ENCODE peak calls at places on chromosomes 5 and 9, in four cellular contexts. Q is AG04450, B is Panc1, W is choroid plexus epithelial cell. T is an unnamed sample.

GRCh38 chr5:174735498-174736350 is 11.3 kb downstream of the MSX2 start:
- DNase-seq in Q (no peak), W (no peak), B (no peak), T (no peak)

GRCh38 chr5:128774605-128775004 is 190.7 kb upstream of the SLC27A6 start:
- DNase-seq in W (peak; percentile 95), Q (peak; percentile 13), B (no peak), T (no peak)

GRCh38 chr9:134301387-134302129 is 24.7 kb upstream of the RXRA start:
- DNase-seq in Q (no peak), W (no peak), B (no peak), T (no peak)

GRCh38 chr5:178323961-178324360 is 91.4 kb upstream of the PHYKPL start:
- DNase-seq in W (no peak), B (no peak), Q (no peak), T (no peak)

GRCh38 chr5:75053286-75054109 is 1.1 kb upstream of the GCNT4 start:
- DNase-seq in B (no peak), W (peak; percentile 82), Q (no peak), T (peak; percentile 90)

GRCh38 chr5:108726446-108727091 is 21.1 kb upstream of the FER start:
- DNase-seq in W (no peak), Q (no peak), B (no peak), T (no peak)

GRCh38 chr9:134475051-134475790 is 149.0 kb downstream of the RXRA start:
- DNase-seq in B (no peak), W (peak; percentile 84), Q (no peak), T (peak; percentile 68)

GRCh38 chr5:168055141-168055680 is 236.2 kb upstream of the WWC1 start:
- DNase-seq in W (no peak), Q (no peak), B (no peak), T (no peak)

GRCh38 chr5:159777049-159777448 is 139.2 kb upstream of the ADRA1B start:
- DNase-seq in Q (no peak), W (no peak), B (no peak), T (no peak)

GRCh38 chr5:159772698-159773061 is 143.6 kb upstream of the ADRA1B start:
- DNase-seq in B (no peak), W (no peak), Q (no peak), T (no peak)

GRCh38 chr5:159775890-159776289 is 140.4 kb upstream of the ADRA1B start:
- DNase-seq in Q (no peak), W (peak; percentile 42), B (no peak), T (no peak)

GRCh38 chr5:159773062-159773924 is 143.0 kb upstream of the ADRA1B start:
- DNase-seq in B (peak; percentile 15), W (peak; percentile 90), Q (peak; percentile 46), T (peak; percentile 95)

DNA sequence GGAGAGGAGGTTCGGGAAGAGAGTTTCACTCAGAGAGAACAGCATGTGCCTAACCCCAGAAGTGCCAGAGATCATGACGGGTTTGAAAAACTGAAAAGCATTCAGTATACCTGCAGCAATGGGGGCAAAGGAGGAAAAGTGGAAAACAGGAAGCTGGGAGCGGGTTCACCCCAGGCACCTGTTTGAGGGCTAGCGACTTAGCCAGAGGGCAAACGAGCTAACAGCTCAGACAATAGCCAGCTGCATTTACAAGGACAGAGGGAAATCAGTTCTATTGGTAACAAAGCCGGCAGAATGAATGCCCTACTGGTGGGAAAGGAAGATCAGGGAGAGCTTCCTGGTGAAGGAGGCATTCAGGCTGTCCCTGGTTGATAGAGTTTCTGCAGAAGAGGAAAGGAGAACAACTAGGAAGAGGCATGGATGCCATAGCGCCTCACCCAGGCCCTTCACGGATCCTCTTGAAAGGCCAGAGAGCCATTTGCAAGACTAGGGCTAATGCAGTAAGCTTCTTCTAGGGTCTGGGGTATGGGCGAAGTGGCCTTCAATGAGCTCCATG is 141.7 kb upstream of the ADRA1B start:
- DNase-seq in Q (no peak), B (no peak), W (no peak), T (no peak)
- TF ChIP-seq CTCF in Q (no peak), B (peak; percentile 11), W (no peak), T (no peak)

GRCh38 chr5:143311955-143312354 is 91.5 kb downstream of the NR3C1 start:
- DNase-seq in W (peak; percentile 39), B (no peak), Q (no peak), T (no peak)

GRCh38 chr5:143314123-143314522 is 89.4 kb downstream of the NR3C1 start:
- DNase-seq in W (no peak), B (no peak), Q (no peak), T (no peak)

GRCh38 chr5:143313298-143313852 is 90.1 kb downstream of the NR3C1 start:
- DNase-seq in W (no peak), B (no peak), Q (no peak), T (no peak)

GRCh38 chr5:143311428-143311827 is 92.1 kb downstream of the NR3C1 start:
- DNase-seq in Q (peak; percentile 38), W (peak; percentile 83), B (peak; percentile 50), T (no peak)

GRCh38 chr5:143312822-143313221 is 90.7 kb downstream of the NR3C1 start:
- DNase-seq in Q (no peak), B (no peak), W (no peak), T (no peak)
- H3K4me3 ChIP-seq in Q (no peak overlapping the region), B (no peak overlapping the region), W (no peak overlapping the region), T (no peak overlapping the region)

DNA sequence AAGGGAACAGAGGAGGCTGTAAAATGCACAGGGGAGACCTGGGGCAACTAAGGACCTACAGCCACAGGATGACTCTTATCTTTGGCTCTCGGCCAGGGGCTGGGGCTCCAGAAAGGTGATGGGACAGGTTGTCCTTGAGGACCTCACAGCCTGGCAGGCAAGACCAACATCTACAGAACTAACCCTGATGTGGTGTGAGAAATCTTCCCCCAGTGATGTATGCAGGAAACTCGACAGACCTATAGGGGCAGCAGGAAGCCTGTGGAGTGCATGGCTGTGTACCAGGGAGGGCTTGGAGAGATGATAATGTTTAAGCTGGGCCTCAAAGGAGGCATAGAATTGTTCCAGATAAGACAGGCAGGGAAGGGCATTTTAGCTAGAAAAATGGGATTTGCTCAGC is 68.4 kb upstream of the SLC25A51 start:
- DNase-seq in Q (no peak), W (peak; percentile 57), B (no peak), T (no peak)
- TF ChIP-seq CTCF in Q (peak; percentile 52), W (peak; percentile 56), B (no peak), T (no peak)

GRCh38 chr5:39422886-39423285 is 1.9 kb downstream of the DAB2 start:
- DNase-seq in Q (no peak), B (no peak), W (no peak), T (no peak)

GRCh38 chr5:39417979-39418378 is 6.8 kb downstream of the DAB2 start:
- DNase-seq in W (no peak), B (no peak), Q (no peak), T (no peak)

GRCh38 chr5:39422036-39422606 is 2.7 kb downstream of the DAB2 start:
- DNase-seq in B (no peak), W (peak; percentile 65), Q (no peak), T (no peak)

GRCh38 chr5:39419830-39420229 is 5.0 kb downstream of the DAB2 start:
- DNase-seq in Q (no peak), B (no peak), W (no peak), T (no peak)

GRCh38 chr5:39420482-39421145 is 4.2 kb downstream of the DAB2 start:
- DNase-seq in W (peak; percentile 67), B (no peak), Q (no peak), T (peak; percentile 77)
- H3K4me3 ChIP-seq in W (peak overlapping the region; percentile 35), B (no peak overlapping the region), Q (peak overlapping the region; percentile 85), T (no peak overlapping the region)

DNA sequence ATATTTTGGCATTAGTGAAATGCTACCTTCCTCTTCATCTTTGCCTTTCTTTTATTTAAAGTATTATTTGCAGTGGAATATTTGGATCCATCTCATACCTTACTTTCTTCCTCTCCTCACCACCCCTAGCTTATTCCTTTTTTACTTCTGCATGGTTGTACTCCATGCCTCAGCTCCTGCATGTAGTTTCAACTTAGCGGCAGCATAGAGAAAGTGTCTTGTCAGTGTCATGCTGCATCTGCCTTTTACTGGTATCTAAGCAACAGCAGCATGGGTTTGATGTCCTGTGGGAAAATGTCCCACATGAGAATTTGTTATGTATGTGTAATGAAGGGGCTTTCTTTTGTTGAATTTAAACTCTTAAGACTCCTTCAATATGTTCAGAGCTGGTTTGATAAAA is 20.6 kb downstream of the TCERG1 start:
- DNase-seq in B (no peak), Q (no peak), W (no peak), T (no peak)
- TF ChIP-seq CTCF in B (no peak), Q (no peak), W (no peak), T (no peak)

DNA sequence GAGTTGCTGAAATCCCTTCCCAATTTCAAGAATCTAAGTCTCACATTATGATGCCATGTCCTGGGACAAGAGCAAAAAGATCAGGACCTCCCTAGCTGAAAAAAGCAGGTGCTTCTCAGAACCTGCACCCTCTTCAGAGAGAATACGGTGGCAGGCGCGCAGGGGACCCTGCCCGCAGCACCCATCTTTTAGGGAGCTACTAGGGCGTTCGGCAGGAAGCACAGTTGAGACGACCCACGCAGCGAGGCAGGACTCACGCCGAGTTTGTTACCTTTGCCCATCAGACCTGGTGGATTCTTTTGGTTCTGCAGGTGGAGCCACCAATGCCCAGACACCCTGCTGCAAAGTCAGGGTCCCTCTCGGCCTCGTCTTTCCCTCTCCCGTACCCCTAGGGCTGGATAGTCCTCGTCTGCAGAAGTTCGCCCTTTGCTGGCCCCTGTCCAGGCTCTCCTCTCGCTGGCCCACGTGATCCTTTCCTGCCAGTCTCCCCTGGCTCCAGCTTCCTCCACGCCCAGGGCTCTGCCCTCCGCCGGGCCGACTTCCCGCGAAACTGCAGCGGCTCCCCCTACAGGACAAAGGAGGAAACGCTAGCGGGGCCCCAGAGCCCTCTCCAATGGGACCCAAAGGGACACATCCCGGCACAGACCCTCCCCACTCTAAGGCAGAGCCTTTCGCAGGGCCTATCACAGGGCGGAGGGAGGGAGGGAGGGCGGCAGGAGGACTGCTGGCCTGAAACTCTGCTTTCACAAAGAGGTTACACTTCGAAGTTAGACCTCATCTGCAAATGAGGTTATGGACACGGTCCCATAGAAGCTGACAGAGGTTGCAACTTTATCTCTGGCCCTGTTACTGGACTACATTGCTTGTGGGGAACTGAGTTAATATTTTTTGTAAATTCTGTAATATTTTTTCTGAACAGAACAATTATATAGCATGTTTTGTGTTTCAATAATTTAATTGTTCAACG is 28.8 kb downstream of the TMEM174 start:
- DNase-seq in B (peak; percentile 45), W (peak; percentile 79), Q (peak; percentile 27), T (peak; percentile 89)
- H3K4me3 ChIP-seq in B (peak overlapping the region; percentile 45), W (peak overlapping the region; percentile 2), Q (no peak overlapping the region), T (no peak overlapping the region)

GRCh38 chr5:152462021-152462721 is 57.1 kb upstream of the NMUR2 start:
- DNase-seq in W (no peak), Q (no peak), B (no peak), T (no peak)
- TF ChIP-seq CTCF in W (no peak), Q (no peak), B (no peak), T (no peak)